ENCODE peak calls at places on chromosome 22, in seven cellular contexts. Q is mammary epithelial cell, K is fibroblast of lung, H is IMR-90, Y is mesenchymal stem cell, W is neural progenitor cell, D is DND-41. P is an unnamed sample.

GRCh38 chr22:24894998-24895397 is 51.5 kb downstream of the LHFPL7 start:
- DNase-seq in H (no peak), Q (peak; percentile 39), D (no peak), Y (peak; percentile 49), K (peak; percentile 86), W (no peak), P (no peak)

GRCh38 chr22:46454233-46454909 is 83.0 kb downstream of the CELSR1 start:
- DNase-seq in W (no peak), H (no peak), Q (no peak), D (no peak), Y (no peak), K (no peak), P (no peak)

GRCh38 chr22:37655252-37655563 is 3.3 kb upstream of the PDXP start:
- DNase-seq in Y (no peak), K (no peak), Q (no peak), H (no peak), W (no peak), D (no peak), P (no peak)

GRCh38 chr22:49435596-49435995 is 392.1 kb downstream of the BRD1 start:
- DNase-seq in Y (no peak), H (no peak), K (no peak), W (no peak), D (no peak), Q (no peak), P (no peak)

GRCh38 chr22:24875862-24876506 is 70.0 kb downstream of the SGSM1 start:
- DNase-seq in W (peak; percentile 78), H (no peak), Y (peak; percentile 24), Q (no peak), D (peak; percentile 78), K (peak; percentile 4), P (peak; percentile 92)

GRCh38 chr22:49373289-49373666 is 454.4 kb downstream of the BRD1 start:
- DNase-seq in Q (no peak), H (no peak), W (no peak), D (no peak), Y (no peak), K (no peak), P (no peak)

GRCh38 chr22:37472418-37473006 is 13.7 kb downstream of the MFNG start:
- DNase-seq in H (peak; percentile 28), D (peak; percentile 21), K (peak; percentile 23), Q (no peak), W (peak; percentile 69), Y (peak; percentile 36), P (peak; percentile 87)

GRCh38 chr22:37739000-37739399 is 42.2 kb downstream of the TRIOBP start:
- DNase-seq in K (peak; percentile 86), D (no peak), Y (peak; percentile 60), W (no peak), H (peak; percentile 87), Q (no peak), P (no peak)

GRCh38 chr22:36073476-36073875 is 44.9 kb upstream of the RBFOX2 start:
- DNase-seq in Q (no peak), D (no peak), K (peak; percentile 42), Y (peak; percentile 50), H (peak; percentile 43), W (no peak), P (no peak)

GRCh38 chr22:19826619-19826950 is 28.1 kb downstream of the GNB1L start:
- DNase-seq in D (peak; percentile 2), H (no peak), W (no peak), Q (no peak), K (no peak), Y (no peak), P (no peak)

GRCh38 chr22:36899498-36899897 is 13.9 kb upstream of the CSF2RB start:
- DNase-seq in Q (no peak), D (no peak), K (no peak), H (no peak), Y (no peak), W (no peak), P (no peak)

GRCh38 chr22:21447694-21448402 is 19.3 kb upstream of the TMEM191C start:
- DNase-seq in D (no peak), Q (no peak), W (peak; percentile 4), Y (no peak), H (no peak), K (no peak), P (peak; percentile 75)

GRCh38 chr22:20407829-20408228 is 13.9 kb downstream of the ZNF74 start:
- DNase-seq in Y (no peak), H (no peak), K (no peak), D (no peak), Q (no peak), W (no peak), P (peak; percentile 22)

GRCh38 chr22:37303821-37304274 is 21.5 kb downstream of the CYTH4 start:
- DNase-seq in Q (peak; percentile 90), W (no peak), D (no peak), K (peak; percentile 88), H (peak; percentile 95), Y (peak; percentile 95), P (no peak)

GRCh38 chr22:35601743-35602633 is 15.1 kb downstream of the MB start:
- DNase-seq in W (no peak), K (peak; percentile 67), Y (peak; percentile 80), D (no peak), Q (peak; percentile 95), H (peak; percentile 72), P (no peak)

GRCh38 chr22:49517721-49518120 is 310.0 kb downstream of the BRD1 start:
- DNase-seq in Y (no peak), K (no peak), Q (no peak), W (no peak), D (no peak), H (no peak), P (no peak)

GRCh38 chr22:45889539-45890350 is 87.2 kb downstream of the WNT7B start:
- DNase-seq in Q (no peak), W (peak; percentile 89), K (peak; percentile 24), Y (no peak), D (no peak), H (peak; percentile 27), P (peak; percentile 42)

GRCh38 chr22:21569459-21570161 is 2.1 kb downstream of the UBE2L3 start:
- DNase-seq in Q (no peak), K (no peak), D (no peak), Y (no peak), W (peak; percentile 63), H (no peak), P (no peak)

DNA sequence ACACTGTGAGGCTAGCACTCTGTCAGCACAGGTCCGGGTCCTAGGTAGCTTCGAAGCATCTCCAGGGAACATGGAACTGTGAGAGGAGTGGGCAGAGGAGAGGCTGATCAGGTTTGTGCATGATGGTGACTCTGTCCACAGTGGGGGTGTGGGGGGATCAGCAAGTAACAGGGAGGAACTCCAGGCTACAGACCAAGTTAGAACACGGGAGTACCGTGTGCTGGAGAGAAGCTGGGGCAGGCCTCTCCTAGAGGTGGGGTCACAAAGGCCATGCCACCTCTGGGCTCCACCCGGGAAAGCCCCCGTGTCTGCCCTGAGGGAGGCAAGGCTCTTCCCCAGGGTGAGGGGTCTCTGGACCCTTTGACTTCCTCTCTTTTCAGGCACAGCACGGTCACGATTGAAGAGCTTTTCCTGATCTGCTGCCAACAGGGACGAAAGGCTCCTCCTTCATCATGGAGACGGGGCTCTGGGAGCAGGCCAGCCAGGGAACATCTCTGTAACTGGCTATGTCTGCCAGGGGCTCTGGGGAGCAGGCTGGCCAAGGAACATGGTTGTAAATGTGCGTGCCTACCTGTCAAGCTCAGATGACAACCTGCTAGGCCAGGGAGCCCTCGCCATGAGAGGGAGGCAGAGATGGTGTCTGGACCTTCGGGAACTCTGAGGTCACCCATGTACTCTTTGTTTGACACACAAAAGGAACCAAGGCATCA is 1476.1 kb downstream of the BRD1 start:
- DNase-seq in W (no peak), K (no peak), Q (no peak), H (no peak), Y (no peak), D (no peak), P (no peak)
- H3K9ac ChIP-seq in W (no peak overlapping the region), K (no peak overlapping the region), Q (no peak overlapping the region), H (no peak overlapping the region), Y (no peak overlapping the region), D (no peak overlapping the region), P (no peak overlapping the region)

DNA sequence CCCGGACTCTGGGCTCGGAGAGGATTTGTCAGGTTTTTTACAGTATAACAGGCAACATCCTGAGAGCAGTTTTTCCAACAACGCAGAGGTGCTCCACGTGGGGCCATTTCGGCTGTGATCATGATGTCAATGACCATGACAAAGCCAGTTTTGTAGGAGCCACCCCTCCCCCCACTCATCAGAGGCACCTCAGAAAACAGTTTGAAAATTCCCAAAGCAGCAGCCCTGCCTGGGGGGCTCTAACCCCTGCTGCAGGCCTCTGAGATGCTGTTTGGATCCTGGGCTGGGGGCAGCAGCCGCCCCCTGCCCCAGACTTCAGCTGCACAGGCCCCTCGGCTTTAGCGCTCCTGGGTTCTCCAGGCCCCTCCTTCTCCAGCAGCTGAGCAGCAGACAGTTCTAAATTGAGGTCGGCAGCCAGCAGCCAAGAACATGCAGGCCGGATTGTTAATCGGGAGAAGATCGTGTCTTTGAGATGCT is 19.4 kb downstream of the NFAM1 start:
- DNase-seq in W (peak; percentile 38), H (no peak), D (no peak), K (no peak), Y (no peak), Q (no peak), P (peak; percentile 78)
- H3K4me1 ChIP-seq in W (peaks cover 18% of the 10 kb centered on the region), H (no peaks in the 10 kb centered on the region), D (no peaks in the 10 kb centered on the region), K (no peaks in the 10 kb centered on the region), Y (no peaks in the 10 kb centered on the region), Q (no peaks in the 10 kb centered on the region), P (no peaks in the 10 kb centered on the region)

DNA sequence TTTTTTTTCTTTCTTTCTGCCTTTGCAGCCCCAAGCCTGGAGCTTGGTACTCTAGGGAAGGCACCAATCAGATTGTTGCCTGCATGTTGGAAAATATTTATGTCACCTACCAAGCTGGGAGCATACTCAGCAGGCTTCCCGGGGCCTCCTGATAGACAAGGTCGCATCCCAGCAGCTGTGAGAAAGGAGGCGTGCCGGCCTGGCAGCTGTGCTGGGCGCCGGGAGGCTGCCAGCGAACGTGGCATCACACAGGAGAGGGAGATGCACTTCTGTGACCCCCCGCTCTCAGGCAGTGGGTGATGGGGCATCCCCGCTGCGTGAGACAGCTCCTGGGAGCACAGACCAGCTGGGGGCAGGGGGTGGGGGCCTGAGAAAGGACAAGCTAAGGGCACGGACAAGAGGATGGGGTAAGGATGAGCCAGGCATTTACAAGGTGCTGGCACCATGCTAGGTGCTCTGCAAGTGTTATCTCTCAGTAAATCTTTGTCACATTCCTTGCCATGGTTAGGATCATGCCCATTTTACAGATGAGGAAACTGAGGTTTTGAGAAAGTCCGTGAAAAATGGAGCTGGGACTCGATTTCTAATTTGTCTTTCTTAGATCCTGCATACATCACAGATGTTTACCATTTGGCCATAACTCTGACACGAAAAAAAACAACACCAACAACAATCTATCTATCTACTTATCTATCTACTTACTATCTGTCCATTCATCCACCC is 429.5 kb downstream of the MIAT start:
- DNase-seq in K (no peak), Y (no peak), Q (no peak), D (no peak), H (no peak), W (no peak), P (peak; percentile 61)
- H3K9ac ChIP-seq in K (no peak overlapping the region), Y (no peak overlapping the region), Q (no peak overlapping the region), D (no peak overlapping the region), H (no peak overlapping the region), W (no peak overlapping the region), P (no peak overlapping the region)

DNA sequence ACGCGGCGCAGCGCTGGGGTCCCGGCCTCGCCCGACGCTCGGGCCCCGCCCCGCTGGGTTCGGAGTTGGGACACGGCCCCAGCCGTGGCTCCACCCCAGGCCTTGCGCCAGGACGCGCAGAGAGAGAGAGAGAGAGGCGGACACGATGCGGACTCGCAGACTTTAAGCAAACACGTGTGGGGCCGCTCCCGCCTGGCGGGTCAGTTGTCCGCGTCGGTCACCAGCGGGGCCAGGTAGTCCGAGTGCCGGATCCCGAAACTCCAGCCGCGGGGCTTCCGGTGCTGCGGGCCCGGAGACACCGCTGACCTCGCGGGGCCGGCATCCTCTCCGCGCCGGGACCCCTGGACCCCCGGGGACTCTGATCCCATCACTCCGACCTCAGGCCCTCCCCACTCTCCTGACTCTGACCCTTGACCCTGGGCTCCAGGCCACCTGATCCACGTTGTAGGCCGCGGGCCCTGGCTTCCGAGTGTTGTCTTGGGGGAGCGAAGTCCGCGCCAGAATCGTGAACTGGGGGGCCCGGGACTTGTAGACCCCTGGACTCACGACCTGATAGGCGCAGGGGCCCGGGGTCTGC is 556 bp upstream of the TYMP start:
- DNase-seq in H (peak; percentile 44), K (peak; percentile 83), Q (no peak), Y (peak; percentile 89), W (peak; percentile 52), D (no peak), P (peak; percentile 68)
- H3K4me1 ChIP-seq in H (peaks cover 19% of the 10 kb centered on the region), K (peaks cover 14% of the 10 kb centered on the region), Q (peaks cover 35% of the 10 kb centered on the region), Y (peaks cover 48% of the 10 kb centered on the region), W (peaks cover 24% of the 10 kb centered on the region), D (peaks cover 15% of the 10 kb centered on the region), P (no peaks in the 10 kb centered on the region)